ENCODE peak calls at places on chromosomes 4 and X, in five cellular contexts. J is IMR-90, H is A549, C is AG04449, Q is H1. M is an unnamed sample.

GRCh38 chrX:40154229-40154852 is 56.6 kb upstream of the BCOR start:
- DNase-seq in J (no peak), H (peak), C (no peak), Q (no peak), M (no peak)

GRCh38 chr4:42348247-42348646 is 49.0 kb upstream of the SHISA3 start:
- DNase-seq in J (no peak), H (no peak), C (no peak), Q (no peak), M (no peak)

GRCh38 chr4:88681209-88681608 is 16.4 kb downstream of the NAP1L5 start:
- DNase-seq in J (no peak), H (no peak), C (no peak), Q (no peak), M (no peak)

GRCh38 chr4:40340034-40340433 is 4.9 kb downstream of the CHRNA9 start:
- DNase-seq in J (no peak), H (no peak), C (no peak), Q (no peak), M (no peak)

GRCh38 chrX:630007-630921 is at the start of gene SHOX:
- DNase-seq in J (no peak), H (no peak), C (no peak), Q (no peak), M (no peak)

GRCh38 chr4:73259552-73260140 is 1.0 kb upstream of the ANKRD17 start:
- DNase-seq in J (no peak), H (no peak), C (no peak), Q (no peak), M (no peak)

GRCh38 chr4:139552506-139552905 is 3.5 kb downstream of the SETD7 start:
- DNase-seq in J (peak), H (no peak), C (no peak), Q (no peak), M (no peak)

GRCh38 chrX:109848451-109849050 is 115.5 kb upstream of the ACSL4 start:
- DNase-seq in J (no peak), H (no peak), C (no peak), Q (no peak), M (no peak)

GRCh38 chrX:9807355-9808182 is 21.3 kb downstream of the SHROOM2 start:
- DNase-seq in J (no peak), H (no peak), C (no peak), Q (no peak), M (no peak)

GRCh38 chr4:146776691-146777090 is 138.0 kb downstream of the POU4F2 start:
- DNase-seq in J (no peak), H (no peak), C (no peak), Q (no peak), M (no peak)

GRCh38 chr4:35725131-35725530 is 519.2 kb downstream of the ARAP2 start:
- DNase-seq in J (no peak), H (no peak), C (no peak), Q (peak), M (no peak)

GRCh38 chr4:38832624-38833528 is 23.7 kb downstream of the TLR6 start:
- DNase-seq in J (no peak), H (no peak), C (no peak), Q (no peak), M (no peak)

GRCh38 chrX:24494544-24495113 is 29.5 kb downstream of the PDK3 start:
- DNase-seq in J (peak), H (peak), C (peak), Q (no peak), M (peak)

GRCh38 chrX:13965531-13965930 is 64.2 kb downstream of the GEMIN8 start:
- DNase-seq in J (no peak), H (no peak), C (no peak), Q (no peak), M (no peak)

GRCh38 chrX:97200454-97200853 is 316.7 kb downstream of the RPA4 start:
- DNase-seq in J (no peak), H (no peak), C (no peak), Q (no peak), M (no peak)

GRCh38 chr4:61200991-61201526 is 933 bp downstream of the ADGRL3 start:
- DNase-seq in J (no peak), H (no peak), C (no peak), Q (no peak), M (no peak)

GRCh38 chr4:38279650-38280322 is 319.6 kb downstream of the PTTG2 start:
- DNase-seq in J (no peak), H (no peak), C (no peak), Q (no peak), M (no peak)

GRCh38 chr4:7208509-7209451 is 16.4 kb downstream of the SORCS2 start:
- DNase-seq in J (no peak), H (no peak), C (no peak), Q (no peak), M (no peak)

GRCh38 chr4:7207791-7208231 is 15.5 kb downstream of the SORCS2 start:
- DNase-seq in J (no peak), H (no peak), C (no peak), Q (no peak), M (no peak)

GRCh38 chr4:7204656-7205387 is 12.5 kb downstream of the SORCS2 start:
- DNase-seq in J (no peak), H (no peak), C (no peak), Q (no peak), M (no peak)

GRCh38 chr4:7206385-7206784 is 14.0 kb downstream of the SORCS2 start:
- DNase-seq in J (peak), H (peak), C (peak), Q (no peak), M (peak)

GRCh38 chr4:7206856-7207567 is 14.7 kb downstream of the SORCS2 start:
- DNase-seq in J (peak), H (peak), C (peak), Q (no peak), M (peak)
- H3K4me3 ChIP-seq in J (no peak), H (no peak), C (no peak), Q (no peak), M (no peak)

GRCh38 chrX:47316276-47317025 is 53.9 kb upstream of the ZNF157 start:
- DNase-seq in J (no peak), H (no peak), C (no peak), Q (peak), M (no peak)

GRCh38 chrX:47313056-47313455 is 57.3 kb upstream of the ZNF157 start:
- DNase-seq in J (no peak), H (no peak), C (no peak), Q (no peak), M (no peak)

DNA sequence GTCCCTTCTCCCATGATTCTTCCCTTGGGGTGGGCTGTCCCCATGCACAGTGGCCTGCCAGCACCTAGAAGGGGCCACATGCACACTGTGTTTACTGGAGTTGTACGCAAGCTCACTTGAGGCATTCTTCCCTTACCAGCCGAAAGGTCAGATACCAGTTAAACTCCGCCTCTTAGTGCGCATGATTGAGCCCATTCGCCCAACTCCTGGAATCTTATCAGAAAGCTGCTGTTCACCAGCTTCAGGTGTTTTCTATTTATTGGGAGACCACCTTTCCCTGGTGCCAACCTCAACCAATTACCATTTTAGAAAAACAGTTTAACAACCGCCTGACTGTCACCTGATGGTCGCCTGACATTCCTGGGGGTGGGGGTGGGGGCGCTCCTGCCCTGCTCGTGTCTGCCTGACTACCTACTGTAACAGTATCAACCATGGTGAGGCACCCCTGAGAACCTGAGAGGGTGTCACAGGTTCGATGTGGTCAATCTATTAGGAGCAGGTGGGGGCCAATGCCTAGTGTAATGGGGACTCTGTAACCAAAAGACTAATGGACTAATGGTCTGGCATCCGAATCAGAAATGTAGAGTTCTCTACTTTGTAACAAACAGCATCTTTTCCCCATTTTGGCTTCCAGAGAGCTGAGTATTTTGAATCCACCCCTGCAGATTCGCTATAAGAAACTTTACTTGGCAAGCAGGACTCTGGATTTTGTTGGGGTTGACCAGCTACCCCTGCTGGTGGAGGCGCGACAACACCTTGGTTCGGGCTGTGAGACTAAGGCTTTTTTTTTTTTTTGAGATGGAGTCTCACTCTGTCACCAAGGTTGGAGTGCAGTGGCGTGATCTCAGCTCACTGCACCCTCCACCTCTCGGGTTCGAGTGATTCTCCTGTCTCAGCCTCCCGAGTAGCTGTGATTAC is 58.3 kb upstream of the ZNF157 start:
- DNase-seq in J (peak), H (peak), C (peak), Q (no peak), M (peak)
- TF ChIP-seq CTCF in J (peak), H (peak), C (peak), Q (peak), M (peak)

GRCh38 chrX:48474581-48474980 is 1.4 kb upstream of the FTSJ1 start:
- DNase-seq in J (no peak), H (no peak), C (no peak), Q (no peak), M (no peak)
- H3K4me3 ChIP-seq in J (no peak), H (peak), C (no peak), Q (no peak), M (no peak)

GRCh38 chr4:134132086-134132783 is 69.4 kb downstream of the PABPC4L start:
- DNase-seq in J (no peak), H (peak), C (no peak), Q (no peak), M (no peak)
- TF ChIP-seq CTCF in J (no peak), H (no peak), C (no peak), Q (no peak), M (no peak)

GRCh38 chrX:46180258-46180687 is 364.9 kb downstream of the ZNF674 start:
- DNase-seq in J (peak), H (peak), C (peak), Q (no peak), M (no peak)
- H3K4me3 ChIP-seq in J (no peak), H (no peak), C (no peak), Q (no peak), M (no peak)

M was measured in kidney epithelial cell.